ENCODE peak calls at places on chromosomes 3 and 15, in ten cellular contexts. P is A549; Y is natural killer cell; O is activated CD8-positive, alpha-beta memory T cell treated with anti-CD3 and anti-CD28 coated beads, Interleukin-2, amount 10 ng/mL, durations not matched to agents 7 days and 5 days; L is Right ventricle myocardium superior; S is body of pancreas; Q is central memory CD8-positive, alpha-beta T cell; X is upper lobe of left lung; R is sciatic nerve; B is activated CD8-positive, alpha-beta T cell treated with anti-CD3 and anti-CD28 coated beads for 36 hours. I is an unnamed sample.

GRCh38 chr15:89649716-89650115 is 5.6 kb downstream of the KIF7 start:
- ATAC-seq in P (no peak), Y (no peak), O (no peak), L (no peak), S (no peak), Q (no peak), X (no peak), R (no peak), B (no peak), I (no peak)

GRCh38 chr3:57544181-57545125 is at the start of gene DNAH12:
- ATAC-seq in P (peak), Y (no peak), O (peak), L (no peak), S (peak), Q (no peak), X (peak), R (no peak), B (no peak), I (peak)

GRCh38 chr3:197674741-197675567 is 61.8 kb downstream of the RUBCN start:
- ATAC-seq in P (no peak), Y (no peak), O (no peak), L (no peak), S (peak), Q (no peak), X (no peak), R (peak), B (no peak), I (no peak)

GRCh38 chr3:59573911-59574310 is 524.1 kb upstream of the CFAP20DC start:
- ATAC-seq in P (peak), Y (no peak), O (no peak), L (peak), S (no peak), Q (no peak), X (peak), R (peak), B (no peak), I (peak)

GRCh38 chr15:68829068-68829467 is 8.4 kb upstream of the ANP32A start:
- ATAC-seq in P (peak), Y (peak), O (peak), L (peak), S (no peak), Q (peak), X (no peak), R (peak), B (peak), I (no peak)

GRCh38 chr3:169662215-169663070 is 1.1 kb downstream of the MECOM start:
- ATAC-seq in P (peak), Y (peak), O (peak), L (peak), S (peak), Q (no peak), X (peak), R (peak), B (peak), I (peak)

GRCh38 chr3:195169011-195169410 is 101.9 kb downstream of the XXYLT1 start:
- ATAC-seq in P (no peak), Y (no peak), O (no peak), L (no peak), S (no peak), Q (no peak), X (no peak), R (no peak), B (no peak), I (no peak)

GRCh38 chr3:102084712-102085111 is 235.4 kb downstream of the NFKBIZ start:
- ATAC-seq in P (no peak), Y (no peak), O (no peak), L (no peak), S (no peak), Q (no peak), X (no peak), R (no peak), B (no peak), I (no peak)

GRCh38 chr3:12939137-12939536 is 97.8 kb upstream of the RPL32 start:
- ATAC-seq in P (no peak), Y (no peak), O (no peak), L (no peak), S (no peak), Q (no peak), X (no peak), R (no peak), B (no peak), I (no peak)

GRCh38 chr15:32642667-32643425 is 1.3 kb downstream of the SCG5 start:
- ATAC-seq in P (peak), Y (no peak), O (no peak), L (no peak), S (no peak), Q (no peak), X (no peak), R (no peak), B (no peak), I (no peak)

GRCh38 chr15:87961851-87962816 is 294.4 kb downstream of the NTRK3 start:
- ATAC-seq in P (no peak), Y (no peak), O (no peak), L (no peak), S (no peak), Q (no peak), X (no peak), R (peak), B (no peak), I (no peak)

GRCh38 chr3:160278210-160278609 is 53.0 kb downstream of the C3orf80 start:
- ATAC-seq in P (no peak), Y (no peak), O (no peak), L (no peak), S (no peak), Q (no peak), X (no peak), R (no peak), B (no peak), I (no peak)

GRCh38 chr3:39388741-39389248 is 5.6 kb downstream of the SLC25A38 start:
- ATAC-seq in P (no peak), Y (peak), O (peak), L (no peak), S (no peak), Q (peak), X (no peak), R (no peak), B (peak), I (no peak)

GRCh38 chr15:57224664-57225063 is 151.6 kb upstream of the CGNL1 start:
- ATAC-seq in P (no peak), Y (no peak), O (no peak), L (no peak), S (no peak), Q (no peak), X (no peak), R (no peak), B (no peak), I (no peak)

GRCh38 chr15:90648137-90649070 is 68.7 kb upstream of the BLM start:
- ATAC-seq in P (peak), Y (peak), O (peak), L (peak), S (peak), Q (peak), X (peak), R (peak), B (peak), I (peak)

GRCh38 chr3:123871946-123872345 is 12.2 kb downstream of the MYLK start:
- ATAC-seq in P (no peak), Y (no peak), O (no peak), L (no peak), S (no peak), Q (no peak), X (no peak), R (no peak), B (no peak), I (no peak)

GRCh38 chr3:134680796-134681526 is 30.1 kb upstream of the KY start:
- ATAC-seq in P (no peak), Y (no peak), O (no peak), L (peak), S (no peak), Q (no peak), X (no peak), R (no peak), B (no peak), I (no peak)

GRCh38 chr3:196298521-196298920 is 11.0 kb upstream of the PCYT1A start:
- ATAC-seq in P (no peak), Y (no peak), O (no peak), L (no peak), S (no peak), Q (no peak), X (no peak), R (no peak), B (no peak), I (no peak)

GRCh38 chr3:45631486-45631885 is 36.9 kb downstream of the LIMD1 start:
- ATAC-seq in P (peak), Y (peak), O (peak), L (peak), S (no peak), Q (peak), X (peak), R (peak), B (peak), I (peak)

GRCh38 chr3:159625594-159625993 is 363.0 kb upstream of the IL12A start:
- ATAC-seq in P (no peak), Y (no peak), O (no peak), L (no peak), S (no peak), Q (no peak), X (no peak), R (no peak), B (no peak), I (no peak)

GRCh38 chr3:145798005-145798404 is 363.0 kb downstream of the PLOD2 start:
- ATAC-seq in P (no peak), Y (no peak), O (no peak), L (no peak), S (peak), Q (no peak), X (no peak), R (no peak), B (no peak), I (no peak)

GRCh38 chr15:72116680-72117447 is 1.1 kb downstream of the MYO9A start:
- ATAC-seq in P (peak), Y (peak), O (no peak), L (peak), S (no peak), Q (peak), X (peak), R (peak), B (peak), I (peak)

GRCh38 chr3:52777127-52777958 is at the start of gene ITIH1:
- ATAC-seq in P (no peak), Y (no peak), O (no peak), L (no peak), S (no peak), Q (no peak), X (no peak), R (no peak), B (no peak), I (no peak)

GRCh38 chr3:194082596-194083220 is 53.2 kb upstream of the HES1 start:
- ATAC-seq in P (no peak), Y (no peak), O (no peak), L (peak), S (peak), Q (no peak), X (peak), R (peak), B (no peak), I (no peak)

GRCh38 chr3:37255990-37256308 is 81.6 kb upstream of the LRRFIP2 start:
- ATAC-seq in P (peak), Y (no peak), O (no peak), L (no peak), S (no peak), Q (no peak), X (no peak), R (no peak), B (no peak), I (peak)